ENCODE peak calls at places on chromosomes 13 and 19, in five cellular contexts. N, D, S, C and Y are unnamed samples.

GRCh38 chr19:11286312-11286974 is 9.5 kb upstream of the TSPAN16 start:
- DNase-seq in D (no peak), N (no peak), S (peak), C (peak), Y (no peak)

GRCh38 chr13:23022667-23023066 is 158.1 kb upstream of the SGCG start:
- DNase-seq in S (no peak), N (no peak), C (no peak), D (no peak), Y (no peak)

GRCh38 chr19:52234406-52234805 is 35.0 kb upstream of the ZNF766 start:
- DNase-seq in C (no peak), S (no peak), N (no peak), D (no peak), Y (no peak)

GRCh38 chr19:41225238-41226052 is 6.4 kb downstream of the AXL start:
- DNase-seq in C (peak), S (peak), D (no peak), N (no peak), Y (no peak)

GRCh38 chr19:1521636-1522035 is 2.2 kb upstream of the PLK5 start:
- DNase-seq in C (peak), N (no peak), S (no peak), D (no peak), Y (no peak)

GRCh38 chr19:47049307-47049700 is 880 bp upstream of the TMEM160 start:
- DNase-seq in C (no peak), D (no peak), N (no peak), S (peak), Y (no peak)

GRCh38 chr13:24097064-24097463 is 63.5 kb upstream of the SPATA13 start:
- DNase-seq in N (no peak), C (no peak), D (no peak), S (peak), Y (no peak)

GRCh38 chr13:103835052-103835451 is 768.8 kb upstream of the SLC10A2 start:
- DNase-seq in C (no peak), N (no peak), D (no peak), S (no peak), Y (no peak)

GRCh38 chr13:112887151-112887550 is 81.9 kb upstream of the MCF2L start:
- DNase-seq in S (no peak), N (peak), D (peak), C (no peak), Y (no peak)

GRCh38 chr13:99805361-99805760 is 166.2 kb downstream of the ZIC5 start:
- DNase-seq in D (no peak), N (no peak), C (no peak), S (no peak), Y (no peak)

GRCh38 chr13:105291987-105292386 is 1243.5 kb downstream of the EFNB2 start:
- DNase-seq in C (no peak), S (no peak), N (no peak), D (no peak), Y (no peak)

GRCh38 chr13:60134376-60134775 is 29.4 kb downstream of the DIAPH3 start:
- DNase-seq in S (peak), D (no peak), N (no peak), C (no peak), Y (no peak)

GRCh38 chr19:7746903-7747884 is at the start of gene CD209:
- DNase-seq in S (no peak), N (no peak), D (no peak), C (no peak), Y (no peak)

GRCh38 chr19:18292460-18292809 is 11.0 kb upstream of the JUND start:
- DNase-seq in D (no peak), N (peak), C (no peak), S (no peak), Y (no peak)

GRCh38 chr19:18091217-18091608 is 4.5 kb upstream of the IL12RB1 start:
- DNase-seq in S (no peak), N (peak), D (peak), C (peak), Y (peak)

GRCh38 chr13:108437496-108437895 is 168.0 kb downstream of the TNFSF13B start:
- DNase-seq in D (no peak), N (no peak), S (peak), C (no peak), Y (no peak)

GRCh38 chr13:113848431-113849260 is 15.2 kb downstream of the GAS6 start:
- DNase-seq in S (no peak), C (no peak), D (no peak), N (peak), Y (no peak)

GRCh38 chr19:39237200-39238184 is 7.3 kb downstream of the IFNL3 start:
- DNase-seq in N (peak), S (no peak), C (no peak), D (peak), Y (peak)

GRCh38 chr19:32519023-32519422 is 62.0 kb upstream of the PDCD5 start:
- DNase-seq in S (no peak), N (no peak), D (no peak), C (no peak), Y (no peak)

GRCh38 chr13:43757266-43757665 is 29.5 kb downstream of the ENOX1 start:
- DNase-seq in N (no peak), C (no peak), D (no peak), S (no peak), Y (no peak)

GRCh38 chr19:13574933-13575332 is 68.7 kb upstream of the CACNA1A start:
- DNase-seq in S (peak), D (no peak), N (no peak), C (no peak), Y (no peak)

GRCh38 chr13:44368062-44368591 is 5.5 kb upstream of the SERP2 start:
- DNase-seq in D (no peak), C (no peak), S (peak), N (no peak), Y (no peak)

GRCh38 chr13:32587774-32588165 is 1.5 kb downstream of the PDS5B start:
- DNase-seq in D (no peak), N (no peak), C (no peak), S (no peak), Y (no peak)

GRCh38 chr13:27374650-27375049 is 49.8 kb upstream of the GTF3A start:
- DNase-seq in D (peak), N (peak), S (peak), C (peak), Y (no peak)

GRCh38 chr19:20664917-20665781 is 3.8 kb upstream of the ZNF626 start:
- DNase-seq in N (no peak), D (no peak), S (peak), C (peak), Y (no peak)

GRCh38 chr19:407501-408440 is 1.2 kb downstream of the C2CD4C start:
- DNase-seq in D (peak), S (no peak), C (no peak), N (peak), Y (no peak)

GRCh38 chr19:5271145-5271544 is 69.5 kb downstream of the PTPRS start:
- DNase-seq in S (no peak), N (no peak), D (no peak), C (no peak), Y (no peak)

GRCh38 chr13:65314008-65314407 is 1916.1 kb downstream of the PCDH9 start:
- DNase-seq in N (no peak), D (no peak), S (no peak), C (no peak), Y (no peak)

GRCh38 chr13:106138620-106139019 is 396.8 kb downstream of the EFNB2 start:
- DNase-seq in S (no peak), C (no peak), N (no peak), D (no peak), Y (no peak)

GRCh38 chr13:30409911-30410704 is 12.2 kb upstream of the UBE2L5 start:
- DNase-seq in D (no peak), S (peak), C (peak), N (no peak), Y (no peak)

GRCh38 chr13:111066544-111066943 is 48.6 kb upstream of the ARHGEF7 start:
- DNase-seq in S (no peak), N (no peak), C (no peak), D (no peak), Y (no peak)

GRCh38 chr13:49877629-49878218 is 58.4 kb downstream of the SPRYD7 start:
- DNase-seq in S (no peak), D (no peak), N (no peak), C (no peak), Y (no peak)

GRCh38 chr13:52995946-52996345 is 32.7 kb upstream of the OLFM4 start:
- DNase-seq in D (no peak), N (no peak), C (no peak), S (no peak), Y (no peak)

GRCh38 chr13:39676315-39676876 is 20.9 kb downstream of the COG6 start:
- DNase-seq in S (peak), N (no peak), D (no peak), C (no peak), Y (no peak)

GRCh38 chr19:29269641-29270040 is 56.7 kb upstream of the UQCRFS1 start:
- DNase-seq in N (no peak), D (no peak), S (no peak), C (no peak), Y (no peak)

GRCh38 chr13:38417727-38418126 is 68.1 kb downstream of the UFM1 start:
- DNase-seq in N (no peak), S (no peak), D (no peak), C (no peak), Y (no peak)
- TF ChIP-seq CTCF in N (peak), S (no peak), D (no peak), C (no peak), Y (peak)

DNA sequence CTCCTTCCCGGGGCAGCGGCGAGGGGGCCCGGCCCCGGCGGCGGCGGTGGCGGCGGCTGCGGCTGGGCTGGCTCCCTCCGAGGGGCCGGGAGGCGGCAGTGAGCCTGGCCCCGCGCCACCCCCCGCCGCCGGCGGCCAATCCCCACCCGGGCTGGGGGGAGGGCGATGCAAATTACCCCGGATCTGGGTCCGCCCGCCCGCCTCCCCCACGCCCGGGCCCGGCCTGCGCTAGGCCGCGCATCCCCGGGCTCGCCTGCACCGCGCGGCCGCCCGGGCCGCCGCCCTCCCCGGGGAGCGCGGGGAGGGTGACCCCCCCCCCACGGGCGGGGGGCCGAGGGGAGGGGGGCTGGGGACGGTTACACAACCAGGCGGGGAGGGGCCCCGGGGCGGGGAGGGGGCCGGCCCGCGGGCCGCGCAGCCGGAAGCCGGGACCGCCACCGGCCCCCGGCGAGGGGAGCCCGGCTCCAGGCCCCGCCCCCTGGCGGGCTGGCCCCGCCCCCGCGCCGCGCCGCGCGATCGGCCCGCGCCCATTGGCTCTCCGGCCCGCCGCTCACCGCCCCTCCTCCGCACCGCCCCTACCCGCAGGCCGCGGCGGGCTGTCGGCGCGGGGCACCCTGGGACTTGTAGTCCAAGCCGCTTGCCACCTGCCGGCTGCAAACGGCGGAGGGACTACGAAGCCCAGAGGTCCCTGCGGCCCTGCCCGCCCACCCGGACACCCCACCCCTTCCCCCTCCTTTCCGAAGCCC is 1.1 kb downstream of the ZBTB7A start:
- DNase-seq in S (peak), C (peak), D (peak), N (peak), Y (peak)
- H3K4me3 ChIP-seq in S (peak), C (peak), D (peak), N (peak), Y (peak)

DNA sequence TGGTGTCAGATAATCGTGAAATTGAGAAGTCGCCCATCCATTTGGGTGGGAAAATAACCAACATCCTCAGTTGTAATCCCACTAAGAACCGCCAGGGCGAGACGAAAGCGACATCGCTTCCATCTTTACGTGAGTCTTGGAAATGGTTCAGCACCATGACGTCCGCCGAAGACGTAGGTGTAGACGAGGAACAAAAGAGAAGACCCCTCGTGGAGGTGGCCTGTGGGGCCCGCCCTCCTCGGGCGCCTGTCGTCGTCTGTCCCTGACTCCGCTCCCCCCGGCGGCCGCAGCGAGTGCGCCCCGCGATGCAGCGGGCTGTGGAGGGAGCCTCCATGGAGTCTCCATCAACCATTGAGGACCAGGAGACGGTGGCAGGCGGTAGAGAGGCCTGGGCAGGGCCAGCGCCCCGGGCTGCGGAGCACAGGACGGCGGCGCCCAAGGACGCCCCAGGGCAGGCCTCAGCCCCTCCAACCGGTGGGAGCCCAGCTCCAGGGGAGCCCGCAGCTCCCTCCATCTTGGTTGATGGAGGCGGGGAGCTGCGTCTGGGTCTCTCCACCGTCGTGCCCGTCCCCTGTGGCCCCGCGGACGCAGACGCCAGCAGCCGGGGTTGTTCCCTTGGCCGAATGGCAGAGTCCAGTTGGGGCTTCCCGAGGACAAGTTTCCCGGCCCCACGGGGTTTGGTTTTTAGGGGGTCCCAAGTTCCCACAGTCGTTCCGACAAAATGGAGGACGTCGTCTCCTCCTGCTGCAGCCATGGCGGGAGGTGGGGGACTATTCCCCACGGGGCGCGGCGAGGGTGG is 1.0 kb upstream of the ZMYM2 start:
- DNase-seq in N (peak), D (peak), S (peak), C (peak), Y (peak)
- TF ChIP-seq CTCF in N (peak), D (peak), S (peak), C (peak), Y (peak)

GRCh38 chr19:16001481-16002312 is 52.9 kb downstream of the OR10H4 start:
- DNase-seq in D (no peak), S (peak), C (no peak), N (no peak), Y (peak)
- H3K4me3 ChIP-seq in D (peak), S (peak), C (peak), N (peak), Y (peak)

DNA sequence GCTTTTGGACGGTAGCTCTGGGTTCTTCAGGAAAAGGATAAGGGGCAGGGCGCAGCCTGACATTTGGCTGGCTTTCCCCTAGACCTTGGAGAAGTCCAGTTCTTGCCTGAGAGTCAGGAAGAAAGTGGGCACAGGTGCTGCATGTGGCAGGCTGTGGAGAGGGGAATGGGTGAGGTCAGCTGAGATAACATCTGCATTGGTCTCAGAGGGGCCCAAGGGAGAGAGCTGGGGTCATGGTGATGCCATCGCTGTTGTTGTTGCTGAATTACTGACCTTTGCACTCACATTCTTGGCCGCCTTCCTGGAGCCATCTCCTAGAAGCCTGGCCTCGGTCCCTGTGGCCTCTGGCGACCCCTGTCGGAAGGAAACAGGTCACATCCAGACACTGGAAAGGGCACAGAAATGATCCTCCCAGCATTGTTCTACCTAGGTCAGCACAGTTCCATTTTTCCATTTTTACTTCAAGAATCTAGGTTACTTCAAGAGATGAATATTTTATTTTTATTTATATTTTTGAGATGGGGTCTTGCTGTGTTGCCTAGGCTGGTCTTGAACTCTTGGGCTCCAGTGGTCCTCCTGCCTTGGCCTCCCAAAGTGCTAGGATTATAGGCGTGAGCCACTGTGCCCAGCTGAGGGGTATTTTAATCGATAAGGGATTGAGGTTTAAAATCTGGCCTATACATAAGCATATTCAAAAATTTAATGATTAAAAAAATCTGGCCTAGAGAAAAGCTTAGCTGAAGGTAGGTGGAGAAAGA is 6.5 kb upstream of the LIPE start:
- DNase-seq in D (peak), S (peak), C (peak), N (peak), Y (no peak)
- TF ChIP-seq CTCF in D (peak), S (peak), C (peak), N (peak), Y (peak)

GRCh38 chr19:43782689-43783231 is 2.0 kb upstream of the KCNN4 start:
- DNase-seq in C (no peak), S (no peak), N (no peak), D (no peak), Y (no peak)
- H3K4me3 ChIP-seq in C (no peak), S (no peak), N (no peak), D (no peak), Y (peak)

DNA sequence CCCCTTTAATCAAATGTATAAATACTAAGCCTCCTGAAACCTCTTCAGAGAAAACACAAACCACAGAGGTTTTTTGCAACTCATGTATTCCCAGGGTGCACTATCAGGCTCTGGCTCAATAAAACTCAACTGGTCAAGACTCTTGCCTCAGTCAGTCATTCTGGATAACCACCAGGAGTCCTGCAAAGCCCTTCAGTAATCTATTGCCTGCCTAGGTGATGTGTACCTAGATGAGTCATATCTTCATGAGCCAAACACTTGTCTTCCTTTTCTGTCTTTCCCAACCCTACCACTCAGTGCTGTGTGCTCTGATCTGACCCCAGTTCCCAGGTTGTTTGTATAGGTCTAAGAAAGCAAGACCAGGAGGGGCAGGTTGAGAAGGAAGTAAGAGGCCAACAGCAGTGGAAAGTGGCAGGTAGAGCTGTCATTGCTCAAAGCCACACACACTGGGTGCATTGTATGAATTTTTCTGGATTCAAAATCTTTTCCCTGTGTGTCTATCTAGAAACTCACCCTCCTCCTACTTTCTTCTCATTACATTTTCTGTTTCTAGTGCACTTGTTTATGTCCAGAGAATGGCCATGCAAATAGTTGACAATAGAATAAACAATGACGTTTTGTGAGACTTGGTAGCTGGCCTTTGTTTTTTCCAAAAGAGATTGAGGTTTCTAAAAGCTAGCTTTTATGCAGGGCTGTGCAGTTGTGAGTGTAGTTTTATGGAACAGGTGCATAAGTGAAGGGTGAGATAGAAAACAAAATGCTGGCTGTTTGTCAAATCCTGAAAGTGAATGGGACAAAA is 48.1 kb downstream of the PSG1 start:
- DNase-seq in D (no peak), N (no peak), C (no peak), S (no peak), Y (no peak)
- TF ChIP-seq CTCF in D (no peak), N (no peak), C (no peak), S (no peak), Y (no peak)